ENCODE peak calls at places on chromosome 11, in eight cellular contexts. Z is brain microvascular endothelial cell; O is mesendoderm; D is IMR-90; G is neuronal stem cell; L is NCI-H1092; B is smooth muscle cell of the brain vasculature; N is activated T-helper 1 cell treated with anti-CD3 and anti-CD28 coated beads, Interleukin-2, amount 50 U/mL, for 16 hours. F is an unnamed sample.

GRCh38 chr11:62716816-62717215 is 9.3 kb downstream of the GNG3 start:
- DNase-seq in G (no peak), Z (no peak), N (no peak), D (no peak), L (no peak), O (no peak), B (no peak), F (no peak)

GRCh38 chr11:31912808-31913207 is 101.7 kb upstream of the PAX6 start:
- DNase-seq in O (no peak), Z (no peak), B (no peak), G (no peak), L (no peak), N (no peak), D (no peak), F (no peak)

GRCh38 chr11:7490054-7490453 is 4.7 kb downstream of the OLFML1 start:
- DNase-seq in Z (peak), D (peak), O (peak), N (no peak), L (no peak), G (no peak), B (no peak), F (no peak)

GRCh38 chr11:87299041-87299481 is 261.3 kb downstream of the TMEM135 start:
- DNase-seq in Z (no peak), O (peak), D (no peak), B (no peak), N (no peak), L (no peak), G (no peak), F (no peak)

GRCh38 chr11:116582621-116583020 is 190.2 kb downstream of the BUD13 start:
- DNase-seq in G (no peak), N (no peak), D (no peak), Z (no peak), O (no peak), L (no peak), B (no peak), F (no peak)

GRCh38 chr11:44992181-44992582 is 41.5 kb upstream of the TP53I11 start:
- DNase-seq in B (no peak), Z (no peak), G (no peak), N (no peak), L (no peak), O (no peak), D (no peak), F (peak)

GRCh38 chr11:123356539-123356938 is 73.5 kb upstream of the GRAMD1B start:
- DNase-seq in Z (no peak), B (no peak), N (no peak), O (no peak), L (no peak), D (no peak), G (no peak), F (no peak)

GRCh38 chr11:12318791-12319733 is 58.3 kb upstream of the PARVA start:
- DNase-seq in O (no peak), L (peak), B (no peak), N (no peak), Z (no peak), D (peak), G (no peak), F (peak)

GRCh38 chr11:70063555-70063954 is 14.6 kb upstream of the ANO1 start:
- DNase-seq in G (no peak), N (no peak), D (no peak), O (no peak), B (no peak), Z (no peak), L (no peak), F (no peak)

GRCh38 chr11:69962152-69962551 is 116.0 kb upstream of the ANO1 start:
- DNase-seq in Z (peak), D (peak), B (no peak), L (no peak), O (peak), N (no peak), G (no peak), F (no peak)

GRCh38 chr11:29305456-29306232 is 711.2 kb downstream of the KCNA4 start:
- DNase-seq in L (no peak), O (no peak), D (no peak), Z (no peak), B (no peak), G (no peak), N (no peak), F (no peak)

GRCh38 chr11:28966951-28967350 is 858.8 kb downstream of the METTL15 start:
- DNase-seq in B (no peak), O (no peak), N (no peak), L (no peak), G (no peak), D (peak), Z (no peak), F (no peak)

GRCh38 chr11:18540207-18541009 is 13.7 kb upstream of the TSG101 start:
- DNase-seq in N (no peak), B (no peak), D (peak), Z (no peak), O (peak), G (no peak), L (no peak), F (peak)

GRCh38 chr11:26987726-26988125 is 6.2 kb upstream of the FIBIN start:
- DNase-seq in N (no peak), L (no peak), D (peak), B (no peak), G (no peak), Z (no peak), O (no peak), F (no peak)

GRCh38 chr11:70108250-70108649 is 30.1 kb downstream of the ANO1 start:
- DNase-seq in N (no peak), G (no peak), L (no peak), D (peak), O (no peak), Z (peak), B (no peak), F (no peak)

GRCh38 chr11:101523193-101523592 is 60.6 kb downstream of the TRPC6 start:
- DNase-seq in D (no peak), B (no peak), G (no peak), O (no peak), L (no peak), Z (no peak), N (no peak), F (no peak)

GRCh38 chr11:32032052-32032451 is 58.8 kb upstream of the RCN1 start:
- DNase-seq in N (no peak), Z (no peak), G (no peak), B (no peak), O (no peak), D (no peak), L (no peak), F (no peak)

GRCh38 chr11:71086687-71087258 is 165.6 kb downstream of the SHANK2 start:
- DNase-seq in L (peak), B (no peak), Z (peak), N (no peak), O (peak), D (peak), G (peak), F (no peak)

GRCh38 chr11:48040830-48041444 is 60.6 kb downstream of the PTPRJ start:
- DNase-seq in B (no peak), O (peak), D (no peak), N (no peak), G (no peak), Z (no peak), L (no peak), F (no peak)

GRCh38 chr11:34425360-34425759 is 13.4 kb upstream of the CAT start:
- DNase-seq in D (no peak), N (no peak), G (no peak), Z (no peak), L (no peak), B (no peak), O (no peak), F (no peak)

GRCh38 chr11:3655548-3655947 is 10.6 kb downstream of the ART1 start:
- DNase-seq in D (no peak), B (no peak), L (no peak), O (peak), G (no peak), N (no peak), Z (no peak), F (no peak)

GRCh38 chr11:69999721-70000120 is 78.4 kb upstream of the ANO1 start:
- DNase-seq in O (peak), B (no peak), G (no peak), D (no peak), L (no peak), N (no peak), Z (no peak), F (no peak)

F was measured in GM13976.